ENCODE peak calls at places on chromosomes 7 and 10, in eight cellular contexts. One of them, this sample, is unnamed. For H3K9me3 and H3K36me3, the result is how much of the 10 kb centered on the place peaks cover.

GRCh38 chr10:90969947-90970673 is 49.2 kb upstream of the ANKRD1 start:
- DNase-seq in endothelial cell of umbilical vein: no peak
- DNase-seq in IMR-90: peak
- DNase-seq in K562: no peak
- DNase-seq in fibroblast of lung: peak
- DNase-seq in hepatocyte: no peak
- DNase-seq in PC-9: no peak
- DNase-seq in trophoblast cell: peak
- DNase-seq in this sample: peak

GRCh38 chr10:71134732-71135211 is 77.6 kb upstream of the UNC5B start:
- DNase-seq in endothelial cell of umbilical vein: no peak
- DNase-seq in IMR-90: no peak
- DNase-seq in K562: no peak
- DNase-seq in fibroblast of lung: no peak
- DNase-seq in hepatocyte: no peak
- DNase-seq in PC-9: no peak
- DNase-seq in trophoblast cell: no peak
- DNase-seq in this sample: no peak

GRCh38 chr10:70619271-70620019 is 16.9 kb upstream of the PRF1 start:
- DNase-seq in endothelial cell of umbilical vein: no peak
- DNase-seq in IMR-90: peak
- DNase-seq in K562: peak
- DNase-seq in fibroblast of lung: peak
- DNase-seq in hepatocyte: no peak
- DNase-seq in PC-9: peak
- DNase-seq in trophoblast cell: peak
- DNase-seq in this sample: peak

GRCh38 chr10:103431902-103432301 is 20.3 kb downstream of the CALHM2 start:
- DNase-seq in endothelial cell of umbilical vein: no peak
- DNase-seq in IMR-90: peak
- DNase-seq in K562: no peak
- DNase-seq in fibroblast of lung: no peak
- DNase-seq in hepatocyte: no peak
- DNase-seq in PC-9: no peak
- DNase-seq in trophoblast cell: no peak
- DNase-seq in this sample: no peak

GRCh38 chr10:91555455-91555854 is 77.4 kb downstream of the PPP1R3C start:
- DNase-seq in endothelial cell of umbilical vein: no peak
- DNase-seq in IMR-90: no peak
- DNase-seq in K562: no peak
- DNase-seq in fibroblast of lung: no peak
- DNase-seq in hepatocyte: no peak
- DNase-seq in PC-9: no peak
- DNase-seq in trophoblast cell: no peak
- DNase-seq in this sample: no peak

GRCh38 chr10:132464256-132465192 is 67.5 kb downstream of the PWWP2B start:
- DNase-seq in endothelial cell of umbilical vein: no peak
- DNase-seq in IMR-90: no peak
- DNase-seq in K562: no peak
- DNase-seq in fibroblast of lung: no peak
- DNase-seq in hepatocyte: peak
- DNase-seq in PC-9: no peak
- DNase-seq in trophoblast cell: no peak
- DNase-seq in this sample: no peak

GRCh38 chr7:106793015-106793651 is 71.9 kb upstream of the PIK3CG start:
- DNase-seq in endothelial cell of umbilical vein: no peak
- DNase-seq in IMR-90: peak
- DNase-seq in K562: peak
- DNase-seq in fibroblast of lung: no peak
- DNase-seq in hepatocyte: peak
- DNase-seq in PC-9: no peak
- DNase-seq in trophoblast cell: peak
- DNase-seq in this sample: no peak

GRCh38 chr10:61961278-61961677 is 59.8 kb downstream of the ARID5B start:
- DNase-seq in endothelial cell of umbilical vein: no peak
- DNase-seq in IMR-90: no peak
- DNase-seq in K562: no peak
- DNase-seq in fibroblast of lung: no peak
- DNase-seq in hepatocyte: no peak
- DNase-seq in PC-9: no peak
- DNase-seq in trophoblast cell: no peak
- DNase-seq in this sample: no peak

GRCh38 chr10:78438094-78438906 is 404.6 kb downstream of the RPS24 start:
- DNase-seq in endothelial cell of umbilical vein: no peak
- DNase-seq in IMR-90: no peak
- DNase-seq in K562: no peak
- DNase-seq in fibroblast of lung: no peak
- DNase-seq in hepatocyte: no peak
- DNase-seq in PC-9: no peak
- DNase-seq in trophoblast cell: no peak
- DNase-seq in this sample: no peak

GRCh38 chr7:14834456-14834855 is 68.1 kb downstream of the DGKB start:
- DNase-seq in endothelial cell of umbilical vein: no peak
- DNase-seq in IMR-90: peak
- DNase-seq in K562: no peak
- DNase-seq in fibroblast of lung: peak
- DNase-seq in hepatocyte: no peak
- DNase-seq in PC-9: no peak
- DNase-seq in trophoblast cell: no peak
- DNase-seq in this sample: peak

GRCh38 chr10:21993360-21994001 is 10.0 kb downstream of the DNAJC1 start:
- DNase-seq in endothelial cell of umbilical vein: peak
- DNase-seq in IMR-90: peak
- DNase-seq in K562: peak
- DNase-seq in fibroblast of lung: no peak
- DNase-seq in hepatocyte: no peak
- DNase-seq in PC-9: no peak
- DNase-seq in trophoblast cell: peak
- DNase-seq in this sample: no peak

GRCh38 chr7:134553976-134554375 is 5.1 kb downstream of the AKR1B15 start:
- DNase-seq in endothelial cell of umbilical vein: no peak
- DNase-seq in IMR-90: peak
- DNase-seq in K562: no peak
- DNase-seq in fibroblast of lung: no peak
- DNase-seq in hepatocyte: peak
- DNase-seq in PC-9: no peak
- DNase-seq in trophoblast cell: no peak
- DNase-seq in this sample: no peak

GRCh38 chr7:2719007-2719406 is 31.0 kb downstream of the AMZ1 start:
- DNase-seq in endothelial cell of umbilical vein: no peak
- DNase-seq in IMR-90: no peak
- DNase-seq in K562: peak
- DNase-seq in fibroblast of lung: no peak
- DNase-seq in hepatocyte: no peak
- DNase-seq in PC-9: no peak
- DNase-seq in trophoblast cell: no peak
- DNase-seq in this sample: no peak

GRCh38 chr7:51797371-51797770 is 480.8 kb upstream of the COBL start:
- DNase-seq in endothelial cell of umbilical vein: no peak
- DNase-seq in IMR-90: no peak
- DNase-seq in K562: no peak
- DNase-seq in fibroblast of lung: no peak
- DNase-seq in hepatocyte: no peak
- DNase-seq in PC-9: no peak
- DNase-seq in trophoblast cell: no peak
- DNase-seq in this sample: no peak

GRCh38 chr7:108348913-108349312 is 107.3 kb downstream of the NRCAM start:
- DNase-seq in endothelial cell of umbilical vein: no peak
- DNase-seq in IMR-90: peak
- DNase-seq in K562: no peak
- DNase-seq in fibroblast of lung: peak
- DNase-seq in hepatocyte: no peak
- DNase-seq in PC-9: peak
- DNase-seq in trophoblast cell: peak
- DNase-seq in this sample: peak

GRCh38 chr7:46532571-46532970 is 611.5 kb upstream of the IGFBP3 start:
- DNase-seq in endothelial cell of umbilical vein: no peak
- DNase-seq in IMR-90: peak
- DNase-seq in K562: no peak
- DNase-seq in fibroblast of lung: peak
- DNase-seq in hepatocyte: no peak
- DNase-seq in PC-9: no peak
- DNase-seq in trophoblast cell: no peak
- DNase-seq in this sample: no peak
- H3K9me3 ChIP-seq in endothelial cell of umbilical vein: under half
- H3K9me3 ChIP-seq in IMR-90: under half
- H3K9me3 ChIP-seq in K562: under half
- H3K9me3 ChIP-seq in fibroblast of lung: under half
- H3K9me3 ChIP-seq in hepatocyte: under half
- H3K9me3 ChIP-seq in PC-9: under half
- H3K9me3 ChIP-seq in trophoblast cell: under half
- H3K9me3 ChIP-seq in this sample: under half

GRCh38 chr7:986766-987722 is 4.1 kb downstream of the CYP2W1 start:
- DNase-seq in endothelial cell of umbilical vein: no peak
- DNase-seq in IMR-90: no peak
- DNase-seq in K562: no peak
- DNase-seq in fibroblast of lung: no peak
- DNase-seq in hepatocyte: no peak
- DNase-seq in PC-9: no peak
- DNase-seq in trophoblast cell: no peak
- DNase-seq in this sample: no peak

GRCh38 chr7:984361-985126 is 1.6 kb downstream of the CYP2W1 start:
- DNase-seq in endothelial cell of umbilical vein: no peak
- DNase-seq in IMR-90: no peak
- DNase-seq in K562: no peak
- DNase-seq in fibroblast of lung: no peak
- DNase-seq in hepatocyte: no peak
- DNase-seq in PC-9: no peak
- DNase-seq in trophoblast cell: no peak
- DNase-seq in this sample: no peak

GRCh38 chr7:985915-986741 is 3.1 kb downstream of the CYP2W1 start:
- DNase-seq in endothelial cell of umbilical vein: peak
- DNase-seq in IMR-90: peak
- DNase-seq in K562: peak
- DNase-seq in fibroblast of lung: peak
- DNase-seq in hepatocyte: no peak
- DNase-seq in PC-9: peak
- DNase-seq in trophoblast cell: peak
- DNase-seq in this sample: no peak

GRCh38 chr7:983182-984071 is 446 bp downstream of the CYP2W1 start:
- DNase-seq in endothelial cell of umbilical vein: no peak
- DNase-seq in IMR-90: no peak
- DNase-seq in K562: no peak
- DNase-seq in fibroblast of lung: no peak
- DNase-seq in hepatocyte: no peak
- DNase-seq in PC-9: no peak
- DNase-seq in trophoblast cell: no peak
- DNase-seq in this sample: no peak

GRCh38 chr7:985127-985416 is 2.1 kb downstream of the CYP2W1 start:
- DNase-seq in endothelial cell of umbilical vein: no peak
- DNase-seq in IMR-90: no peak
- DNase-seq in K562: no peak
- DNase-seq in fibroblast of lung: no peak
- DNase-seq in hepatocyte: no peak
- DNase-seq in PC-9: no peak
- DNase-seq in trophoblast cell: no peak
- DNase-seq in this sample: no peak
- H2AFZ ChIP-seq in endothelial cell of umbilical vein: no peak
- H2AFZ ChIP-seq in IMR-90: no peak
- H2AFZ ChIP-seq in K562: no peak
- H2AFZ ChIP-seq in fibroblast of lung: no peak
- H2AFZ ChIP-seq in hepatocyte: no peak
- H2AFZ ChIP-seq in PC-9: no peak
- H2AFZ ChIP-seq in trophoblast cell: no peak
- H2AFZ ChIP-seq in this sample: no peak

GRCh38 chr7:66642932-66643331 is 14.3 kb downstream of the KCTD7 start:
- DNase-seq in endothelial cell of umbilical vein: no peak
- DNase-seq in IMR-90: no peak
- DNase-seq in K562: no peak
- DNase-seq in fibroblast of lung: no peak
- DNase-seq in hepatocyte: no peak
- DNase-seq in PC-9: no peak
- DNase-seq in trophoblast cell: no peak
- DNase-seq in this sample: no peak

GRCh38 chr7:66643395-66643794 is 14.7 kb downstream of the KCTD7 start:
- DNase-seq in endothelial cell of umbilical vein: no peak
- DNase-seq in IMR-90: no peak
- DNase-seq in K562: no peak
- DNase-seq in fibroblast of lung: no peak
- DNase-seq in hepatocyte: no peak
- DNase-seq in PC-9: no peak
- DNase-seq in trophoblast cell: no peak
- DNase-seq in this sample: no peak

GRCh38 chr7:66641526-66641871 is 12.8 kb downstream of the KCTD7 start:
- DNase-seq in endothelial cell of umbilical vein: no peak
- DNase-seq in IMR-90: no peak
- DNase-seq in K562: no peak
- DNase-seq in fibroblast of lung: no peak
- DNase-seq in hepatocyte: no peak
- DNase-seq in PC-9: no peak
- DNase-seq in trophoblast cell: no peak
- DNase-seq in this sample: no peak

GRCh38 chr7:66640802-66641525 is 12.3 kb downstream of the KCTD7 start:
- DNase-seq in endothelial cell of umbilical vein: no peak
- DNase-seq in IMR-90: no peak
- DNase-seq in K562: no peak
- DNase-seq in fibroblast of lung: no peak
- DNase-seq in hepatocyte: peak
- DNase-seq in PC-9: no peak
- DNase-seq in trophoblast cell: no peak
- DNase-seq in this sample: no peak

GRCh38 chr7:66642186-66642585 is 13.5 kb downstream of the KCTD7 start:
- DNase-seq in endothelial cell of umbilical vein: no peak
- DNase-seq in IMR-90: no peak
- DNase-seq in K562: no peak
- DNase-seq in fibroblast of lung: no peak
- DNase-seq in hepatocyte: no peak
- DNase-seq in PC-9: no peak
- DNase-seq in trophoblast cell: no peak
- DNase-seq in this sample: no peak
- H3K36me3 ChIP-seq in endothelial cell of umbilical vein: under half
- H3K36me3 ChIP-seq in IMR-90: half or more
- H3K36me3 ChIP-seq in K562: under half
- H3K36me3 ChIP-seq in fibroblast of lung: under half
- H3K36me3 ChIP-seq in hepatocyte: under half
- H3K36me3 ChIP-seq in PC-9: under half
- H3K36me3 ChIP-seq in trophoblast cell: under half
- H3K36me3 ChIP-seq in this sample: under half

DNA sequence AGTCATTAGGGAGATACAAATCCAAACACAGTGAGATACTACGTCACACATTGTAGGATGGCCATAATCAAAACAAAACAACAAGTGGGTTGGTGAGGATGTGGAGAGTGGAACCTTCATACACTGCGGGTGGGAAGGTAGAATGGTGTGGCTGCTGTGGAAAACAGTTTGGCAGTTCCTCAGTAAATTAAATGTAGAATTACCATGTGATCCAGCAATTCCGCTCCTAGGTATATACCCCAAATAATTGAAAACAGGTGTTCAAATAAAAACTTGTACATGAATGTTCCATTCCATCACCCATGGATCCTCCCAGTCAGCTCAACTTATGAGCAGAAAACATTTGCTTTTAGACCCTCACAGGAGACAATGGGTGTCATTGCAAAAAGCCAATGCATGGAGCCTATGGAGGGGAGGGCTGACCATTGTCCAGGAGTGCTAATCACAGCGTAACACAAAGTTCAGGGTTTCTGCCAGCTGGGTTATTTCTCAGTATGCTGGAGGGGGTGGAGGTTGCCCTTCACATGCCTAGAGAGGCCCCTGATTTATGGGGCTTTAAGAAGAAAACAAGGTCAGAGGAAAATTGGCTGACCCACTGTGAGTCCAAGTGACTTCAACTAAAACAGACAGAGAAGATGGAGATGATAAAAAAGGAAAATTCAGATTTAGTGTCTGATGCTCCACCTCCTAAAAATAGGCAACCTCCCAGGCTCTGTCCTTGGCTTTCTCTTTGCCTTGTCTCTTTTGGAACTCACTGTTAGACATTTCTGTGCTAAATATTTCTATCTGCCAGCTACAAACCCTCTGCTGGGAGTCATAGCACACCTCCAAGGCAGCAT is 124.1 kb downstream of the WDR11 start:
- DNase-seq in endothelial cell of umbilical vein: no peak
- DNase-seq in IMR-90: no peak
- DNase-seq in K562: no peak
- DNase-seq in fibroblast of lung: no peak
- DNase-seq in hepatocyte: no peak
- DNase-seq in PC-9: no peak
- DNase-seq in trophoblast cell: no peak
- DNase-seq in this sample: no peak
- H3K9me3 ChIP-seq in endothelial cell of umbilical vein: under half
- H3K9me3 ChIP-seq in IMR-90: under half
- H3K9me3 ChIP-seq in K562: under half
- H3K9me3 ChIP-seq in fibroblast of lung: under half
- H3K9me3 ChIP-seq in hepatocyte: under half
- H3K9me3 ChIP-seq in PC-9: under half
- H3K9me3 ChIP-seq in trophoblast cell: under half
- H3K9me3 ChIP-seq in this sample: under half

This sample was measured in astrocyte.